ENCODE peak calls at places on chromosomes 1 and 21, in nine cellular contexts. One of them, this sample, is unnamed.

GRCh38 chr1:64320470-64320869 is 117.0 kb downstream of the UBE2U start:
- DNase-seq in NCI-H1092 treated with DMSO at 0.1 percent for 48 hours: no peak
- DNase-seq in astrocyte of the spinal cord: no peak
- DNase-seq in tibial artery: no peak
- DNase-seq in C1 segment of cervical spinal cord: no peak
- DNase-seq in ACHN: no peak
- DNase-seq in activated T-helper 2 cell treated with anti-CD3 and anti-CD28 coated beads, Interferon-gamma antibody, Interleukin-2, Interleukin-4, amounts not matched to agents 10 μg/mL and 5 μg/mL and 100 μg/mL, durations not matched to agents 14 hours and 24 hours and 36 hours: no peak
- DNase-seq in ELR: peak
- DNase-seq in GM12865: no peak
- DNase-seq in this sample: no peak

GRCh38 chr1:183227963-183228649 is 42.0 kb downstream of the LAMC2 start:
- DNase-seq in ACHN: peak
- DNase-seq in NCI-H1092 treated with DMSO at 0.1 percent for 48 hours: peak
- DNase-seq in C1 segment of cervical spinal cord: no peak
- DNase-seq in tibial artery: no peak
- DNase-seq in ELR: peak
- DNase-seq in activated T-helper 2 cell treated with anti-CD3 and anti-CD28 coated beads, Interferon-gamma antibody, Interleukin-2, Interleukin-4, amounts not matched to agents 10 μg/mL and 5 μg/mL and 100 μg/mL, durations not matched to agents 14 hours and 24 hours and 36 hours: peak
- DNase-seq in GM12865: peak
- DNase-seq in astrocyte of the spinal cord: peak
- DNase-seq in this sample: peak

GRCh38 chr1:24961961-24962861 is 32.1 kb upstream of the RUNX3 start:
- DNase-seq in ACHN: no peak
- DNase-seq in tibial artery: no peak
- DNase-seq in astrocyte of the spinal cord: no peak
- DNase-seq in C1 segment of cervical spinal cord: no peak
- DNase-seq in GM12865: no peak
- DNase-seq in activated T-helper 2 cell treated with anti-CD3 and anti-CD28 coated beads, Interferon-gamma antibody, Interleukin-2, Interleukin-4, amounts not matched to agents 10 μg/mL and 5 μg/mL and 100 μg/mL, durations not matched to agents 14 hours and 24 hours and 36 hours: no peak
- DNase-seq in ELR: no peak
- DNase-seq in NCI-H1092 treated with DMSO at 0.1 percent for 48 hours: no peak
- DNase-seq in this sample: no peak

GRCh38 chr21:33550772-33551660 is 8.2 kb downstream of the SON start:
- DNase-seq in ELR: no peak
- DNase-seq in C1 segment of cervical spinal cord: no peak
- DNase-seq in NCI-H1092 treated with DMSO at 0.1 percent for 48 hours: no peak
- DNase-seq in activated T-helper 2 cell treated with anti-CD3 and anti-CD28 coated beads, Interferon-gamma antibody, Interleukin-2, Interleukin-4, amounts not matched to agents 10 μg/mL and 5 μg/mL and 100 μg/mL, durations not matched to agents 14 hours and 24 hours and 36 hours: no peak
- DNase-seq in tibial artery: no peak
- DNase-seq in GM12865: no peak
- DNase-seq in astrocyte of the spinal cord: no peak
- DNase-seq in ACHN: no peak
- DNase-seq in this sample: no peak

GRCh38 chr21:22965455-22966125 is 1967.4 kb downstream of the NCAM2 start:
- DNase-seq in ELR: peak
- DNase-seq in ACHN: no peak
- DNase-seq in C1 segment of cervical spinal cord: peak
- DNase-seq in activated T-helper 2 cell treated with anti-CD3 and anti-CD28 coated beads, Interferon-gamma antibody, Interleukin-2, Interleukin-4, amounts not matched to agents 10 μg/mL and 5 μg/mL and 100 μg/mL, durations not matched to agents 14 hours and 24 hours and 36 hours: no peak
- DNase-seq in astrocyte of the spinal cord: peak
- DNase-seq in GM12865: no peak
- DNase-seq in tibial artery: no peak
- DNase-seq in NCI-H1092 treated with DMSO at 0.1 percent for 48 hours: no peak
- DNase-seq in this sample: no peak

GRCh38 chr1:1092890-1093609 is 18.9 kb upstream of the RNF223 start:
- DNase-seq in C1 segment of cervical spinal cord: no peak
- DNase-seq in ACHN: no peak
- DNase-seq in GM12865: no peak
- DNase-seq in tibial artery: peak
- DNase-seq in NCI-H1092 treated with DMSO at 0.1 percent for 48 hours: no peak
- DNase-seq in activated T-helper 2 cell treated with anti-CD3 and anti-CD28 coated beads, Interferon-gamma antibody, Interleukin-2, Interleukin-4, amounts not matched to agents 10 μg/mL and 5 μg/mL and 100 μg/mL, durations not matched to agents 14 hours and 24 hours and 36 hours: no peak
- DNase-seq in astrocyte of the spinal cord: no peak
- DNase-seq in ELR: no peak
- DNase-seq in this sample: no peak

GRCh38 chr1:200224315-200224714 is 185.5 kb downstream of the ZNF281 start:
- DNase-seq in NCI-H1092 treated with DMSO at 0.1 percent for 48 hours: no peak
- DNase-seq in activated T-helper 2 cell treated with anti-CD3 and anti-CD28 coated beads, Interferon-gamma antibody, Interleukin-2, Interleukin-4, amounts not matched to agents 10 μg/mL and 5 μg/mL and 100 μg/mL, durations not matched to agents 14 hours and 24 hours and 36 hours: no peak
- DNase-seq in astrocyte of the spinal cord: peak
- DNase-seq in C1 segment of cervical spinal cord: no peak
- DNase-seq in tibial artery: no peak
- DNase-seq in GM12865: no peak
- DNase-seq in ELR: peak
- DNase-seq in ACHN: no peak
- DNase-seq in this sample: no peak

GRCh38 chr1:14835725-14836124 is 237.2 kb downstream of the KAZN start:
- DNase-seq in tibial artery: no peak
- DNase-seq in GM12865: peak
- DNase-seq in NCI-H1092 treated with DMSO at 0.1 percent for 48 hours: no peak
- DNase-seq in activated T-helper 2 cell treated with anti-CD3 and anti-CD28 coated beads, Interferon-gamma antibody, Interleukin-2, Interleukin-4, amounts not matched to agents 10 μg/mL and 5 μg/mL and 100 μg/mL, durations not matched to agents 14 hours and 24 hours and 36 hours: no peak
- DNase-seq in ELR: no peak
- DNase-seq in C1 segment of cervical spinal cord: no peak
- DNase-seq in astrocyte of the spinal cord: peak
- DNase-seq in ACHN: no peak
- DNase-seq in this sample: no peak

GRCh38 chr1:195709821-195710220 is 898.4 kb downstream of the KCNT2 start:
- DNase-seq in astrocyte of the spinal cord: no peak
- DNase-seq in NCI-H1092 treated with DMSO at 0.1 percent for 48 hours: no peak
- DNase-seq in ELR: no peak
- DNase-seq in ACHN: no peak
- DNase-seq in GM12865: no peak
- DNase-seq in activated T-helper 2 cell treated with anti-CD3 and anti-CD28 coated beads, Interferon-gamma antibody, Interleukin-2, Interleukin-4, amounts not matched to agents 10 μg/mL and 5 μg/mL and 100 μg/mL, durations not matched to agents 14 hours and 24 hours and 36 hours: no peak
- DNase-seq in tibial artery: no peak
- DNase-seq in C1 segment of cervical spinal cord: no peak
- DNase-seq in this sample: no peak

GRCh38 chr21:45917241-45917640 is 64.3 kb upstream of the COL6A1 start:
- DNase-seq in GM12865: no peak
- DNase-seq in astrocyte of the spinal cord: no peak
- DNase-seq in tibial artery: no peak
- DNase-seq in ACHN: no peak
- DNase-seq in activated T-helper 2 cell treated with anti-CD3 and anti-CD28 coated beads, Interferon-gamma antibody, Interleukin-2, Interleukin-4, amounts not matched to agents 10 μg/mL and 5 μg/mL and 100 μg/mL, durations not matched to agents 14 hours and 24 hours and 36 hours: no peak
- DNase-seq in C1 segment of cervical spinal cord: no peak
- DNase-seq in NCI-H1092 treated with DMSO at 0.1 percent for 48 hours: no peak
- DNase-seq in ELR: no peak
- DNase-seq in this sample: no peak

GRCh38 chr1:205267306-205267902 is 39.7 kb downstream of the TMCC2 start:
- DNase-seq in activated T-helper 2 cell treated with anti-CD3 and anti-CD28 coated beads, Interferon-gamma antibody, Interleukin-2, Interleukin-4, amounts not matched to agents 10 μg/mL and 5 μg/mL and 100 μg/mL, durations not matched to agents 14 hours and 24 hours and 36 hours: no peak
- DNase-seq in tibial artery: no peak
- DNase-seq in C1 segment of cervical spinal cord: no peak
- DNase-seq in astrocyte of the spinal cord: no peak
- DNase-seq in ACHN: no peak
- DNase-seq in NCI-H1092 treated with DMSO at 0.1 percent for 48 hours: no peak
- DNase-seq in GM12865: no peak
- DNase-seq in ELR: no peak
- DNase-seq in this sample: no peak

GRCh38 chr1:227887697-227888403 is 59.9 kb downstream of the WNT9A start:
- DNase-seq in tibial artery: peak
- DNase-seq in GM12865: no peak
- DNase-seq in astrocyte of the spinal cord: peak
- DNase-seq in ELR: no peak
- DNase-seq in C1 segment of cervical spinal cord: no peak
- DNase-seq in ACHN: no peak
- DNase-seq in NCI-H1092 treated with DMSO at 0.1 percent for 48 hours: peak
- DNase-seq in activated T-helper 2 cell treated with anti-CD3 and anti-CD28 coated beads, Interferon-gamma antibody, Interleukin-2, Interleukin-4, amounts not matched to agents 10 μg/mL and 5 μg/mL and 100 μg/mL, durations not matched to agents 14 hours and 24 hours and 36 hours: no peak
- DNase-seq in this sample: no peak

GRCh38 chr1:231611111-231611510 is 15.5 kb upstream of the DISC1 start:
- DNase-seq in astrocyte of the spinal cord: no peak
- DNase-seq in ACHN: no peak
- DNase-seq in C1 segment of cervical spinal cord: no peak
- DNase-seq in GM12865: no peak
- DNase-seq in ELR: no peak
- DNase-seq in NCI-H1092 treated with DMSO at 0.1 percent for 48 hours: no peak
- DNase-seq in tibial artery: no peak
- DNase-seq in activated T-helper 2 cell treated with anti-CD3 and anti-CD28 coated beads, Interferon-gamma antibody, Interleukin-2, Interleukin-4, amounts not matched to agents 10 μg/mL and 5 μg/mL and 100 μg/mL, durations not matched to agents 14 hours and 24 hours and 36 hours: no peak
- DNase-seq in this sample: no peak

GRCh38 chr1:152035406-152036315 is 1.1 kb downstream of the S100A11 start:
- DNase-seq in astrocyte of the spinal cord: peak
- DNase-seq in C1 segment of cervical spinal cord: no peak
- DNase-seq in ELR: peak
- DNase-seq in tibial artery: no peak
- DNase-seq in ACHN: peak
- DNase-seq in activated T-helper 2 cell treated with anti-CD3 and anti-CD28 coated beads, Interferon-gamma antibody, Interleukin-2, Interleukin-4, amounts not matched to agents 10 μg/mL and 5 μg/mL and 100 μg/mL, durations not matched to agents 14 hours and 24 hours and 36 hours: no peak
- DNase-seq in NCI-H1092 treated with DMSO at 0.1 percent for 48 hours: no peak
- DNase-seq in GM12865: no peak
- DNase-seq in this sample: peak

GRCh38 chr1:204746838-204747442 is 61.4 kb upstream of the LRRN2 start:
- DNase-seq in ELR: peak
- DNase-seq in GM12865: peak
- DNase-seq in astrocyte of the spinal cord: peak
- DNase-seq in tibial artery: no peak
- DNase-seq in activated T-helper 2 cell treated with anti-CD3 and anti-CD28 coated beads, Interferon-gamma antibody, Interleukin-2, Interleukin-4, amounts not matched to agents 10 μg/mL and 5 μg/mL and 100 μg/mL, durations not matched to agents 14 hours and 24 hours and 36 hours: peak
- DNase-seq in C1 segment of cervical spinal cord: no peak
- DNase-seq in ACHN: peak
- DNase-seq in NCI-H1092 treated with DMSO at 0.1 percent for 48 hours: peak
- DNase-seq in this sample: peak

GRCh38 chr1:67339623-67340343 is 32.1 kb downstream of the IL12RB2 start:
- DNase-seq in GM12865: peak
- DNase-seq in ACHN: peak
- DNase-seq in ELR: peak
- DNase-seq in NCI-H1092 treated with DMSO at 0.1 percent for 48 hours: no peak
- DNase-seq in tibial artery: no peak
- DNase-seq in C1 segment of cervical spinal cord: no peak
- DNase-seq in activated T-helper 2 cell treated with anti-CD3 and anti-CD28 coated beads, Interferon-gamma antibody, Interleukin-2, Interleukin-4, amounts not matched to agents 10 μg/mL and 5 μg/mL and 100 μg/mL, durations not matched to agents 14 hours and 24 hours and 36 hours: no peak
- DNase-seq in astrocyte of the spinal cord: peak
- DNase-seq in this sample: peak

GRCh38 chr1:224259986-224260385 is 70.0 kb downstream of the NVL start:
- DNase-seq in ACHN: no peak
- DNase-seq in astrocyte of the spinal cord: peak
- DNase-seq in activated T-helper 2 cell treated with anti-CD3 and anti-CD28 coated beads, Interferon-gamma antibody, Interleukin-2, Interleukin-4, amounts not matched to agents 10 μg/mL and 5 μg/mL and 100 μg/mL, durations not matched to agents 14 hours and 24 hours and 36 hours: no peak
- DNase-seq in NCI-H1092 treated with DMSO at 0.1 percent for 48 hours: no peak
- DNase-seq in ELR: peak
- DNase-seq in tibial artery: no peak
- DNase-seq in C1 segment of cervical spinal cord: no peak
- DNase-seq in GM12865: no peak
- DNase-seq in this sample: peak

GRCh38 chr1:235989105-235989504 is 75.8 kb downstream of the NID1 start:
- DNase-seq in activated T-helper 2 cell treated with anti-CD3 and anti-CD28 coated beads, Interferon-gamma antibody, Interleukin-2, Interleukin-4, amounts not matched to agents 10 μg/mL and 5 μg/mL and 100 μg/mL, durations not matched to agents 14 hours and 24 hours and 36 hours: no peak
- DNase-seq in NCI-H1092 treated with DMSO at 0.1 percent for 48 hours: no peak
- DNase-seq in tibial artery: no peak
- DNase-seq in ELR: no peak
- DNase-seq in C1 segment of cervical spinal cord: no peak
- DNase-seq in GM12865: no peak
- DNase-seq in astrocyte of the spinal cord: no peak
- DNase-seq in ACHN: no peak
- DNase-seq in this sample: no peak

GRCh38 chr1:19468397-19468956 is 16.9 kb downstream of the CAPZB start:
- DNase-seq in NCI-H1092 treated with DMSO at 0.1 percent for 48 hours: no peak
- DNase-seq in ELR: peak
- DNase-seq in ACHN: peak
- DNase-seq in activated T-helper 2 cell treated with anti-CD3 and anti-CD28 coated beads, Interferon-gamma antibody, Interleukin-2, Interleukin-4, amounts not matched to agents 10 μg/mL and 5 μg/mL and 100 μg/mL, durations not matched to agents 14 hours and 24 hours and 36 hours: peak
- DNase-seq in tibial artery: no peak
- DNase-seq in C1 segment of cervical spinal cord: no peak
- DNase-seq in astrocyte of the spinal cord: no peak
- DNase-seq in GM12865: peak
- DNase-seq in this sample: peak

GRCh38 chr1:8815582-8816285 is 1.7 kb downstream of the RERE start:
- DNase-seq in NCI-H1092 treated with DMSO at 0.1 percent for 48 hours: peak
- DNase-seq in GM12865: no peak
- DNase-seq in ACHN: peak
- DNase-seq in astrocyte of the spinal cord: peak
- DNase-seq in tibial artery: no peak
- DNase-seq in activated T-helper 2 cell treated with anti-CD3 and anti-CD28 coated beads, Interferon-gamma antibody, Interleukin-2, Interleukin-4, amounts not matched to agents 10 μg/mL and 5 μg/mL and 100 μg/mL, durations not matched to agents 14 hours and 24 hours and 36 hours: no peak
- DNase-seq in C1 segment of cervical spinal cord: peak
- DNase-seq in ELR: peak
- DNase-seq in this sample: no peak

GRCh38 chr1:25743164-25744139 is 56.5 kb upstream of the SELENON start:
- DNase-seq in C1 segment of cervical spinal cord: no peak
- DNase-seq in NCI-H1092 treated with DMSO at 0.1 percent for 48 hours: peak
- DNase-seq in ELR: no peak
- DNase-seq in astrocyte of the spinal cord: peak
- DNase-seq in ACHN: no peak
- DNase-seq in tibial artery: peak
- DNase-seq in activated T-helper 2 cell treated with anti-CD3 and anti-CD28 coated beads, Interferon-gamma antibody, Interleukin-2, Interleukin-4, amounts not matched to agents 10 μg/mL and 5 μg/mL and 100 μg/mL, durations not matched to agents 14 hours and 24 hours and 36 hours: no peak
- DNase-seq in GM12865: no peak
- DNase-seq in this sample: peak

GRCh38 chr1:68197891-68198290 is 34.4 kb downstream of the WLS start:
- DNase-seq in GM12865: no peak
- DNase-seq in astrocyte of the spinal cord: no peak
- DNase-seq in ELR: no peak
- DNase-seq in ACHN: no peak
- DNase-seq in C1 segment of cervical spinal cord: no peak
- DNase-seq in NCI-H1092 treated with DMSO at 0.1 percent for 48 hours: peak
- DNase-seq in activated T-helper 2 cell treated with anti-CD3 and anti-CD28 coated beads, Interferon-gamma antibody, Interleukin-2, Interleukin-4, amounts not matched to agents 10 μg/mL and 5 μg/mL and 100 μg/mL, durations not matched to agents 14 hours and 24 hours and 36 hours: no peak
- DNase-seq in tibial artery: no peak
- DNase-seq in this sample: peak

GRCh38 chr1:48236716-48237470 is 14.4 kb downstream of the SLC5A9 start:
- DNase-seq in GM12865: peak
- DNase-seq in NCI-H1092 treated with DMSO at 0.1 percent for 48 hours: peak
- DNase-seq in ELR: peak
- DNase-seq in tibial artery: no peak
- DNase-seq in ACHN: peak
- DNase-seq in C1 segment of cervical spinal cord: no peak
- DNase-seq in activated T-helper 2 cell treated with anti-CD3 and anti-CD28 coated beads, Interferon-gamma antibody, Interleukin-2, Interleukin-4, amounts not matched to agents 10 μg/mL and 5 μg/mL and 100 μg/mL, durations not matched to agents 14 hours and 24 hours and 36 hours: no peak
- DNase-seq in astrocyte of the spinal cord: peak
- DNase-seq in this sample: peak

GRCh38 chr1:90384152-90384650 is 332.9 kb downstream of the BARHL2 start:
- DNase-seq in ELR: no peak
- DNase-seq in ACHN: no peak
- DNase-seq in GM12865: no peak
- DNase-seq in tibial artery: no peak
- DNase-seq in C1 segment of cervical spinal cord: no peak
- DNase-seq in NCI-H1092 treated with DMSO at 0.1 percent for 48 hours: no peak
- DNase-seq in astrocyte of the spinal cord: no peak
- DNase-seq in activated T-helper 2 cell treated with anti-CD3 and anti-CD28 coated beads, Interferon-gamma antibody, Interleukin-2, Interleukin-4, amounts not matched to agents 10 μg/mL and 5 μg/mL and 100 μg/mL, durations not matched to agents 14 hours and 24 hours and 36 hours: no peak
- DNase-seq in this sample: no peak

GRCh38 chr1:151606384-151606783 is 5.5 kb upstream of the SNX27 start:
- DNase-seq in ACHN: no peak
- DNase-seq in GM12865: no peak
- DNase-seq in activated T-helper 2 cell treated with anti-CD3 and anti-CD28 coated beads, Interferon-gamma antibody, Interleukin-2, Interleukin-4, amounts not matched to agents 10 μg/mL and 5 μg/mL and 100 μg/mL, durations not matched to agents 14 hours and 24 hours and 36 hours: no peak
- DNase-seq in astrocyte of the spinal cord: no peak
- DNase-seq in ELR: peak
- DNase-seq in NCI-H1092 treated with DMSO at 0.1 percent for 48 hours: no peak
- DNase-seq in tibial artery: no peak
- DNase-seq in C1 segment of cervical spinal cord: no peak
- DNase-seq in this sample: peak

GRCh38 chr1:20530261-20530660 is 22.1 kb upstream of the FAM43B start:
- DNase-seq in activated T-helper 2 cell treated with anti-CD3 and anti-CD28 coated beads, Interferon-gamma antibody, Interleukin-2, Interleukin-4, amounts not matched to agents 10 μg/mL and 5 μg/mL and 100 μg/mL, durations not matched to agents 14 hours and 24 hours and 36 hours: no peak
- DNase-seq in C1 segment of cervical spinal cord: no peak
- DNase-seq in GM12865: no peak
- DNase-seq in astrocyte of the spinal cord: no peak
- DNase-seq in NCI-H1092 treated with DMSO at 0.1 percent for 48 hours: peak
- DNase-seq in tibial artery: no peak
- DNase-seq in ELR: no peak
- DNase-seq in ACHN: no peak
- DNase-seq in this sample: no peak

GRCh38 chr21:35764077-35764476 is 296.2 kb downstream of the SETD4 start:
- DNase-seq in C1 segment of cervical spinal cord: no peak
- DNase-seq in activated T-helper 2 cell treated with anti-CD3 and anti-CD28 coated beads, Interferon-gamma antibody, Interleukin-2, Interleukin-4, amounts not matched to agents 10 μg/mL and 5 μg/mL and 100 μg/mL, durations not matched to agents 14 hours and 24 hours and 36 hours: no peak
- DNase-seq in GM12865: no peak
- DNase-seq in tibial artery: no peak
- DNase-seq in NCI-H1092 treated with DMSO at 0.1 percent for 48 hours: no peak
- DNase-seq in astrocyte of the spinal cord: no peak
- DNase-seq in ELR: no peak
- DNase-seq in ACHN: no peak
- DNase-seq in this sample: no peak

GRCh38 chr1:85361106-85361505 is 84.7 kb upstream of the BCL10 start:
- DNase-seq in tibial artery: no peak
- DNase-seq in astrocyte of the spinal cord: peak
- DNase-seq in ACHN: peak
- DNase-seq in activated T-helper 2 cell treated with anti-CD3 and anti-CD28 coated beads, Interferon-gamma antibody, Interleukin-2, Interleukin-4, amounts not matched to agents 10 μg/mL and 5 μg/mL and 100 μg/mL, durations not matched to agents 14 hours and 24 hours and 36 hours: no peak
- DNase-seq in GM12865: no peak
- DNase-seq in ELR: peak
- DNase-seq in C1 segment of cervical spinal cord: peak
- DNase-seq in NCI-H1092 treated with DMSO at 0.1 percent for 48 hours: no peak
- DNase-seq in this sample: peak

GRCh38 chr21:28308516-28308915 is 684.2 kb downstream of the LTN1 start:
- DNase-seq in NCI-H1092 treated with DMSO at 0.1 percent for 48 hours: no peak
- DNase-seq in GM12865: no peak
- DNase-seq in ELR: peak
- DNase-seq in activated T-helper 2 cell treated with anti-CD3 and anti-CD28 coated beads, Interferon-gamma antibody, Interleukin-2, Interleukin-4, amounts not matched to agents 10 μg/mL and 5 μg/mL and 100 μg/mL, durations not matched to agents 14 hours and 24 hours and 36 hours: no peak
- DNase-seq in ACHN: no peak
- DNase-seq in C1 segment of cervical spinal cord: no peak
- DNase-seq in tibial artery: no peak
- DNase-seq in astrocyte of the spinal cord: peak
- DNase-seq in this sample: peak

GRCh38 chr1:199808110-199808870 is 219.2 kb upstream of the NR5A2 start:
- DNase-seq in activated T-helper 2 cell treated with anti-CD3 and anti-CD28 coated beads, Interferon-gamma antibody, Interleukin-2, Interleukin-4, amounts not matched to agents 10 μg/mL and 5 μg/mL and 100 μg/mL, durations not matched to agents 14 hours and 24 hours and 36 hours: no peak
- DNase-seq in tibial artery: no peak
- DNase-seq in C1 segment of cervical spinal cord: no peak
- DNase-seq in ACHN: no peak
- DNase-seq in ELR: peak
- DNase-seq in GM12865: no peak
- DNase-seq in NCI-H1092 treated with DMSO at 0.1 percent for 48 hours: no peak
- DNase-seq in astrocyte of the spinal cord: no peak
- DNase-seq in this sample: no peak

GRCh38 chr1:109689844-109690405 is 2.3 kb downstream of the GSTM1 start:
- DNase-seq in GM12865: no peak
- DNase-seq in activated T-helper 2 cell treated with anti-CD3 and anti-CD28 coated beads, Interferon-gamma antibody, Interleukin-2, Interleukin-4, amounts not matched to agents 10 μg/mL and 5 μg/mL and 100 μg/mL, durations not matched to agents 14 hours and 24 hours and 36 hours: no peak
- DNase-seq in astrocyte of the spinal cord: no peak
- DNase-seq in NCI-H1092 treated with DMSO at 0.1 percent for 48 hours: no peak
- DNase-seq in tibial artery: no peak
- DNase-seq in ACHN: no peak
- DNase-seq in C1 segment of cervical spinal cord: peak
- DNase-seq in ELR: no peak
- DNase-seq in this sample: no peak